ENCODE peak calls at places on chromosomes 1 and 21, in four cellular contexts. V, H, W and O are unnamed samples.

GRCh38 chr1:229222081-229222480 is 48.8 kb upstream of the RAB4A start:
- DNase-seq in V (no peak), H (no peak), W (no peak), O (no peak)

GRCh38 chr1:202571719-202572339 is 138.4 kb downstream of the SYT2 start:
- DNase-seq in V (peak; percentile 70), H (peak; percentile 59), W (peak; percentile 41), O (no peak)

GRCh38 chr1:228379666-228380065 is 27.0 kb downstream of the TRIM11 start:
- DNase-seq in V (no peak), H (no peak), W (no peak), O (no peak)

GRCh38 chr1:38497921-38498320 is 361.7 kb downstream of the RRAGC start:
- DNase-seq in V (no peak), H (no peak), W (no peak), O (no peak)

GRCh38 chr1:13652238-13652637 is 47.8 kb upstream of the PRDM2 start:
- DNase-seq in V (no peak), H (no peak), W (no peak), O (no peak)

GRCh38 chr1:74729741-74730478 is 2.9 kb downstream of the CRYZ start:
- DNase-seq in V (no peak), H (peak; percentile 78), W (peak; percentile 69), O (no peak)

GRCh38 chr1:175600721-175601440 is 142.5 kb downstream of the TNR start:
- DNase-seq in V (no peak), H (no peak), W (no peak), O (no peak)

GRCh38 chr21:22791986-22792560 is 1793.9 kb downstream of the NCAM2 start:
- DNase-seq in V (peak; percentile 49), H (peak; percentile 38), W (peak; percentile 24), O (peak; percentile 91)

GRCh38 chr1:99672500-99673213 is 26.7 kb downstream of the PALMD start:
- DNase-seq in V (no peak), H (peak; percentile 43), W (no peak), O (no peak)

GRCh38 chr1:169601096-169601881 is 15.0 kb upstream of the F5 start:
- DNase-seq in V (peak; percentile 58), H (peak; percentile 20), W (peak; percentile 25), O (no peak)

GRCh38 chr1:198253668-198254067 is 96.9 kb downstream of the NEK7 start:
- DNase-seq in V (peak; percentile 42), H (peak; percentile 75), W (peak; percentile 88), O (no peak)

GRCh38 chr1:10682449-10683365 is 113.7 kb downstream of the CASZ1 start:
- DNase-seq in V (no peak), H (no peak), W (no peak), O (no peak)

GRCh38 chr21:28743723-28744122 is 249.0 kb downstream of the LTN1 start:
- DNase-seq in V (no peak), H (no peak), W (no peak), O (no peak)

GRCh38 chr1:161956097-161956496 is 67.6 kb downstream of the OLFML2B start:
- DNase-seq in V (no peak), H (peak; percentile 79), W (peak; percentile 71), O (peak; percentile 85)

GRCh38 chr1:32702599-32703478 is at the start of gene SYNC:
- DNase-seq in V (no peak), H (peak; percentile 78), W (peak; percentile 89), O (no peak)

GRCh38 chr1:159171254-159171687 is at the start of gene CADM3:
- DNase-seq in V (no peak), H (no peak), W (no peak), O (no peak)

GRCh38 chr1:7536891-7537591 is 234.1 kb upstream of the VAMP3 start:
- DNase-seq in V (no peak), H (no peak), W (no peak), O (no peak)

GRCh38 chr1:109252893-109253802 is 3.8 kb downstream of the CELSR2 start:
- DNase-seq in V (no peak), H (no peak), W (peak; percentile 42), O (no peak)

GRCh38 chr1:109255673-109256072 is 6.3 kb downstream of the CELSR2 start:
- DNase-seq in V (no peak), H (no peak), W (no peak), O (no peak)

GRCh38 chr1:109254621-109255096 is 5.3 kb downstream of the CELSR2 start:
- DNase-seq in V (no peak), H (no peak), W (no peak), O (no peak)

GRCh38 chr1:109255097-109255651 is 5.8 kb downstream of the CELSR2 start:
- DNase-seq in V (no peak), H (no peak), W (no peak), O (no peak)

DNA sequence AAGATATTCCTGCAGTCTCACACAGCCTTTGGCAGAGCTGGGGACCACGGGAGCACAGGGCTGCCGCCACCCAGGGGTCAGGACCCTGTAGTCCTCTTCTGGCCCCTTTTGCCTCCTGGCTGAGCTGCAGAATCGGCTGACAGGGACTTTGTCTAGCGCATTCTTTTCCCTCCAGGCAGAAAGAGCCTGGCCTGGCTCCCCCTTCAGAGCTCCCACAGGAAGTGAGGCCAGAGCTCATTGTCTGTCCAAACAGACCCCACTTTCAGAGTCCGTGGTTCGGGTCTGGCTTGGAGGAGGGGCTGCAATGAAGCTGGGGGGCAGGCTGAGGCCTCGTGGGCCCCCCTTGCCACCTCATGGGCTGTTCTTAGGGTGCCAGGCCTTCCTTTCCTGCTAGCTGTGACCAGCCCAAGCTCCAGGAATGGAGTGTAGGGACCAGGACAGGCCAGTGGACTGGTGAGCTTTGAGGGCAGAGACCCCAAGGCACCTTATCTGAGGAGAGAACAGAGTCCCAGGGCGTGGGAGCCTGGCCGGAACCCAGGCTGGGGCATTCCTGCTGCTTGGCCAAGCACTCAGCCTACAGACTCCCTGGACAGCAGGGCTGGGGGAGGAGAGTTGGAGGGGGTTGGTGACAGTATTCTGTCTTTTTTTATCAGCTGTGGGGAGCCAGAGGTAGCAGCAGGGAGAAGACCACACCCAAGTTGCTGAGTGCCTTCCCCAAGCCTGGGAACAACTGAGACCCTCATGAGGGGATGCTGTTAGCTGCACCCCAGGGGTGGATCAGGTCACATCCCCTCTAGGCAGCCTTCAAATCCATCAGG is 4.7 kb downstream of the CELSR2 start:
- DNase-seq in V (no peak), H (no peak), W (peak; percentile 48), O (no peak)
- H3K9ac ChIP-seq in V (no peak overlapping the region), H (peak overlapping the region; percentile 15), W (peak overlapping the region; percentile 16), O (peak overlapping the region; percentile 80)

DNA sequence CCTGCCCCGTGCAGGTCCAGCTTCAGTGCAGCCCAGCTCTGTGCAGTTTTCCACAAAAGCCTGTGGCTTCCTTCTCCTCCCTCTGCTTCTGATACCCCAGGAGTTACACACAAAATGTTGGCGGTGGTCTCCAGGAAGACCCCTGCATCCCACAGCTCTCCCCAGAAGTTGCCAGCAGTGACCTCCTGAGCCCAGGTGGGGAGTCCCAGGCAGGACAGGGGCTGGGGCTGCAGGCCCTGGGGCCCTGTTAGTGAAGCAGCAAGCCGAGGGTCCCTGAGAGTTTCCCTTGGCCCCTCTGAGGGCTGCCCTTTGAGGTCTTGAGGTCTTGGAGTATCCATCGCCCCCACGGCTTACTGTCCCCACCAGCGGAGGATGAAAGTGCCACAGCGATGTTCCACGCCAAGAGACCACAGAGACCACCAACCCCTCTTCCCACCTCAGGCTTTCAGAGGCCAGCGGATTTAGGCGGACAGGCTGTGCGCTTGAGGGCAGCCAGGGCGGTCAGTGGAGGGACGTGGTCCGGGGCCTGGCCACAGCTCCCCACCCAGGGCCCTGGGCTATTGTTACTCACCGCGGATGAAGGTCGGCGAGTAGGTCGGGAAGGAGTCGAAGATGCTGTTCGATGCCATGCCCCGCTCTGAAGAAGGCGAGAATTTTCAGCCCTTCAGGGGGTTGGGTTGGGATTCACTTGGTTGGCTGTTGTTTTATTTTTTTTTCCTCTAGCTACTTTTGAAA is 34.0 kb upstream of the RUNX3 start:
- DNase-seq in V (no peak), H (no peak), W (peak; percentile 23), O (no peak)
- H3K27ac ChIP-seq in V (peak overlapping the region; percentile 87), H (no peak overlapping the region), W (no peak overlapping the region), O (peak overlapping the region; percentile 29)

GRCh38 chr1:183607322-183607980 is 17.2 kb upstream of the NCF2 start:
- DNase-seq in V (no peak), H (no peak), W (no peak), O (no peak)
- H3K4me3 ChIP-seq in V (no peak overlapping the region), H (no peak overlapping the region), W (no peak overlapping the region), O (no peak overlapping the region)

DNA sequence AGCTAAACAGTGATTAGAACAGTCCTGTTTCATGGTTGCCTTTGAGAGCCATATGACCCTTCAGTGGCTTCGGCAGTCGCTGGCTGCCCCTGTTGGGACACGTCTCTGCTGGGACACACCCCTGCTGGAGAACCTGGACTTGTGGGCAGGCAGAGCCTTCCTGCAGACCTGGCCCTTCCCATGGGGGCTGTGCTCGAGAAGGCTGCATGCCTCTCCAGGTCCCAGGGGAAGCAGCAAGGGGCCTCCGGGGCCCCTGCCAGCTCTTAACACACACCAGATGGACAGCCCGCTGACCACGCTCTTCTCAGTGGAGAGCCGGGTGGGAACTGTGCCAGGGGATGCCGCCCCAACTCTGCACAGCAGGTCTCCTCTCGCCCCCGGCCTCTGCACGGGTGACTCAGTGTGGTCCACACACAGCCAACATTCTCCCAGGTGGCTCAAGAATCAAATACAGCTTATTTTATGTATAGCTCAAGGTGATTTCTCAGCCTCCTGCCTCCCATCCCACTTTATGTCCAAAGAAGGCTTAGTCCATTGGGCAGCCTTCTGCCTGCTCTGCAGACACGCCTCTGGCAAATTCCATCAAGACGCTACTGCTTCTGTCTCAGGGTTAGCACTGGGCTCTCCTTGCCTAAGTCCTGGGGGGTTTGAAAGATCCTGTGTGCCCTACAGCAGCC is 450.8 kb downstream of the KIF26B start:
- DNase-seq in V (no peak), H (peak; percentile 72), W (peak; percentile 91), O (no peak)
- H3K9ac ChIP-seq in V (no peak overlapping the region), H (no peak overlapping the region), W (no peak overlapping the region), O (no peak overlapping the region)

DNA sequence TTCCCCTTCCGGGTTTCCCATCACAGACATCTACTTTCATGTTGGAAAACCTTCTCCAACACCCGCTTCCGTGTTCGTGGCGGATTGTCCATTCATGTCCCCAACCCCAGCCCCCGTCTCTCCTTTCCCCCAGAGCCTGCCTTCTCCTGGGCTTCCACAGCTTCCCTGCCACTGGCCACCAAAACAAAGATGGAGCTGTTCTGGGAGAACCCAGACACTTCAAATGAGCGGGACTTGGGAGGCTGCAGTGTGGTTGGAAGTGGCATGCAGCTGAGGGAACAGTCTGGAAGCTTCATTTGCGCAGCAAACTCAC is 2.8 kb downstream of the EFHD2 start:
- DNase-seq in V (no peak), H (no peak), W (no peak), O (no peak)
- H3K27ac ChIP-seq in V (no peak overlapping the region), H (no peak overlapping the region), W (no peak overlapping the region), O (no peak overlapping the region)

DNA sequence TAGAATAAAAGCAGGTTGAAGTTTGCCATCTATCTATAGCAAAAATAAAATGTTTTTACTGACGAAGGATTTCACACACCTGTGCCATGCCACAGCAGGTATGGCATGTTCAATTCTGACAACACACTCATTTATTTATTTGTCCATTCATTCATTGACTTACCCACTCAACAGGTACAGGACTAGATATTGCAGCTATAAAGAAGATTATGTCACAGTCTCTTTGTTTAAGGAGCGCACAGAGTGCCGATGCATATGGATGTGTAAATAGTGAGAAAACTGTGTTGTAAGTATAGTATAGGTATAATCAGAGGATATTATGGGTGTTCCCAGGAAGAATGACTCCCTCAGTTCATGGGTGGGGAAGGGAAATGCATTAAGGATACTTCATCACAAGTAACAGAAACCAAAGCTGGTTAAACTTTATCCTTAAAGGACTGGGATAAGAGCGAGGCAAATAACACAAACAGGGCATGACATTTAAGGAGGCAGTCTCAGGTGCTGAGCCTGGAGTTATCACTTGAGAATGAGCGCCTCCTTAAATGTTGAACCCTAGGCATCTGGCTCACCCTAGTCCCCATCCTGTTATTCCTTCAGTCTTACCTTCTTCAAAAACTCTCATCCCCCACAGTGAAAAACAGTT is 7.9 kb upstream of the ZRANB2 start:
- DNase-seq in V (no peak), H (no peak), W (no peak), O (no peak)
- H3K4me3 ChIP-seq in V (no peak overlapping the region), H (no peak overlapping the region), W (no peak overlapping the region), O (no peak overlapping the region)